ENCODE peak calls at places on chromosomes 1 and 21, in four cellular contexts. One of them, this sample, is unnamed.

GRCh38 chr1:21289700-21290545 is at the start of gene ECE1:
- DNase-seq in K562: peak
- DNase-seq in HepG2: no peak
- DNase-seq in GM12878: no peak
- DNase-seq in this sample: peak

GRCh38 chr1:162028726-162029125 is 5.1 kb upstream of the OLFML2B start:
- DNase-seq in HepG2: no peak
- DNase-seq in GM12878: peak
- DNase-seq in K562: no peak
- DNase-seq in this sample: no peak

GRCh38 chr1:155322571-155322952 is 1.9 kb downstream of the RUSC1 start:
- DNase-seq in GM12878: no peak
- DNase-seq in HepG2: no peak
- DNase-seq in K562: no peak
- DNase-seq in this sample: peak

GRCh38 chr1:87331319-87332269 is 2.9 kb downstream of the LMO4 start:
- DNase-seq in HepG2: peak
- DNase-seq in K562: peak
- DNase-seq in GM12878: no peak
- DNase-seq in this sample: peak

GRCh38 chr1:55043726-55044125 is 4.4 kb downstream of the PCSK9 start:
- DNase-seq in K562: no peak
- DNase-seq in HepG2: no peak
- DNase-seq in GM12878: no peak
- DNase-seq in this sample: no peak

GRCh38 chr1:230067871-230068814 is 1.1 kb downstream of the GALNT2 start:
- DNase-seq in K562: peak
- DNase-seq in GM12878: no peak
- DNase-seq in HepG2: no peak
- DNase-seq in this sample: peak

GRCh38 chr1:239367417-239367816 is 19.0 kb upstream of the CHRM3 start:
- DNase-seq in K562: no peak
- DNase-seq in GM12878: no peak
- DNase-seq in HepG2: no peak
- DNase-seq in this sample: no peak

GRCh38 chr1:24195874-24196273 is 8.8 kb upstream of the IFNLR1 start:
- DNase-seq in HepG2: no peak
- DNase-seq in K562: no peak
- DNase-seq in GM12878: no peak
- DNase-seq in this sample: no peak

GRCh38 chr1:37633950-37634553 is 640 bp downstream of the RSPO1 start:
- DNase-seq in HepG2: no peak
- DNase-seq in GM12878: no peak
- DNase-seq in K562: peak
- DNase-seq in this sample: no peak

GRCh38 chr1:33637846-33638440 is 165.5 kb downstream of the ZSCAN20 start:
- DNase-seq in HepG2: no peak
- DNase-seq in K562: no peak
- DNase-seq in GM12878: no peak
- DNase-seq in this sample: no peak

GRCh38 chr1:24927473-24927872 is 2.6 kb downstream of the RUNX3 start:
- DNase-seq in HepG2: no peak
- DNase-seq in K562: no peak
- DNase-seq in GM12878: no peak
- DNase-seq in this sample: no peak

GRCh38 chr1:243440406-243440805 is 184.6 kb downstream of the SDCCAG8 start:
- DNase-seq in HepG2: no peak
- DNase-seq in GM12878: no peak
- DNase-seq in K562: no peak
- DNase-seq in this sample: no peak

GRCh38 chr1:200962631-200963030 is 60.9 kb downstream of the KIF21B start:
- DNase-seq in GM12878: no peak
- DNase-seq in K562: no peak
- DNase-seq in HepG2: no peak
- DNase-seq in this sample: no peak

GRCh38 chr1:183472488-183473285 is at the start of gene SMG7:
- DNase-seq in HepG2: no peak
- DNase-seq in K562: peak
- DNase-seq in GM12878: no peak
- DNase-seq in this sample: peak

GRCh38 chr21:35204850-35205564 is 155.9 kb upstream of the RUNX1 start:
- DNase-seq in GM12878: no peak
- DNase-seq in HepG2: no peak
- DNase-seq in K562: peak
- DNase-seq in this sample: no peak

GRCh38 chr1:8197493-8198282 is 120.2 kb upstream of the SLC45A1 start:
- DNase-seq in K562: peak
- DNase-seq in HepG2: peak
- DNase-seq in GM12878: no peak
- DNase-seq in this sample: no peak

GRCh38 chr1:161738627-161739287 is 10.8 kb upstream of the DUSP12 start:
- DNase-seq in HepG2: peak
- DNase-seq in GM12878: peak
- DNase-seq in K562: peak
- DNase-seq in this sample: peak

GRCh38 chr1:231601775-231602674 is 24.6 kb upstream of the DISC1 start:
- DNase-seq in GM12878: no peak
- DNase-seq in K562: no peak
- DNase-seq in HepG2: no peak
- DNase-seq in this sample: no peak

GRCh38 chr1:27388337-27389005 is 4.0 kb upstream of the GPR3 start:
- DNase-seq in K562: peak
- DNase-seq in HepG2: peak
- DNase-seq in GM12878: no peak
- DNase-seq in this sample: peak

GRCh38 chr1:53638641-53639035 is 100.3 kb downstream of the GLIS1 start:
- DNase-seq in GM12878: no peak
- DNase-seq in HepG2: no peak
- DNase-seq in K562: no peak
- DNase-seq in this sample: no peak

GRCh38 chr1:86567936-86568335 is 21.1 kb downstream of the CLCA4 start:
- DNase-seq in GM12878: no peak
- DNase-seq in HepG2: no peak
- DNase-seq in K562: no peak
- DNase-seq in this sample: no peak

GRCh38 chr1:80248886-80249285 is 1242.4 kb upstream of the ADGRL4 start:
- DNase-seq in HepG2: no peak
- DNase-seq in K562: no peak
- DNase-seq in GM12878: no peak
- DNase-seq in this sample: no peak

GRCh38 chr1:109832935-109833334 is 69.2 kb upstream of the EPS8L3 start:
- DNase-seq in K562: no peak
- DNase-seq in GM12878: no peak
- DNase-seq in HepG2: no peak
- DNase-seq in this sample: no peak

GRCh38 chr1:15370781-15371467 is 38.8 kb upstream of the EFHD2 start:
- DNase-seq in HepG2: peak
- DNase-seq in GM12878: no peak
- DNase-seq in K562: no peak
- DNase-seq in this sample: no peak

GRCh38 chr1:89952021-89952995 is 42.6 kb upstream of the ZNF326 start:
- DNase-seq in GM12878: no peak
- DNase-seq in K562: no peak
- DNase-seq in HepG2: no peak
- DNase-seq in this sample: no peak

GRCh38 chr1:31786366-31787060 is 22.4 kb upstream of the ADGRB2 start:
- DNase-seq in HepG2: no peak
- DNase-seq in K562: no peak
- DNase-seq in GM12878: no peak
- DNase-seq in this sample: no peak

GRCh38 chr1:33586111-33586510 is 113.7 kb downstream of the ZSCAN20 start:
- DNase-seq in K562: no peak
- DNase-seq in HepG2: peak
- DNase-seq in GM12878: no peak
- DNase-seq in this sample: no peak

GRCh38 chr1:66546045-66546810 is 12.3 kb downstream of the SGIP1 start:
- DNase-seq in K562: no peak
- DNase-seq in HepG2: no peak
- DNase-seq in GM12878: no peak
- DNase-seq in this sample: no peak

GRCh38 chr1:182806015-182806678 is 16.6 kb downstream of the NPL start:
- DNase-seq in GM12878: no peak
- DNase-seq in HepG2: peak
- DNase-seq in K562: peak
- DNase-seq in this sample: peak

GRCh38 chr1:34128186-34128889 is 36.7 kb downstream of the CSMD2 start:
- DNase-seq in K562: no peak
- DNase-seq in HepG2: no peak
- DNase-seq in GM12878: no peak
- DNase-seq in this sample: no peak

GRCh38 chr1:21024918-21025317 is 151.8 kb downstream of the EIF4G3 start:
- DNase-seq in K562: no peak
- DNase-seq in HepG2: no peak
- DNase-seq in GM12878: no peak
- DNase-seq in this sample: no peak

GRCh38 chr1:194537521-194537920 is 1351.1 kb upstream of the B3GALT2 start:
- DNase-seq in GM12878: no peak
- DNase-seq in K562: no peak
- DNase-seq in HepG2: no peak
- DNase-seq in this sample: no peak

GRCh38 chr1:145872421-145872891 is 13.2 kb downstream of the ANKRD35 start:
- DNase-seq in K562: no peak
- DNase-seq in GM12878: no peak
- DNase-seq in HepG2: no peak
- DNase-seq in this sample: no peak

GRCh38 chr1:39452540-39452939 is 38.9 kb upstream of the BMP8A start:
- DNase-seq in GM12878: no peak
- DNase-seq in HepG2: no peak
- DNase-seq in K562: no peak
- DNase-seq in this sample: no peak

GRCh38 chr21:37675202-37675801 is 241.0 kb downstream of the KCNJ6 start:
- DNase-seq in HepG2: no peak
- DNase-seq in GM12878: no peak
- DNase-seq in K562: peak
- DNase-seq in this sample: peak

GRCh38 chr1:12087797-12088314 is 24.8 kb downstream of the TNFRSF8 start:
- DNase-seq in HepG2: no peak
- DNase-seq in GM12878: peak
- DNase-seq in K562: no peak
- DNase-seq in this sample: no peak

GRCh38 chr1:224922404-224923164 is 6.9 kb upstream of the DNAH14 start:
- DNase-seq in HepG2: peak
- DNase-seq in K562: peak
- DNase-seq in GM12878: peak
- DNase-seq in this sample: peak

GRCh38 chr21:45327458-45328197 is 39.9 kb upstream of the POFUT2 start:
- DNase-seq in K562: no peak
- DNase-seq in GM12878: no peak
- DNase-seq in HepG2: no peak
- DNase-seq in this sample: no peak

GRCh38 chr1:221045842-221046831 is 166.9 kb downstream of the HLX start:
- DNase-seq in HepG2: no peak
- DNase-seq in K562: no peak
- DNase-seq in GM12878: peak
- DNase-seq in this sample: no peak
- TF ChIP-seq TARDBP in HepG2: no peak
- TF ChIP-seq TARDBP in K562: no peak
- TF ChIP-seq TARDBP in GM12878: no peak
- TF ChIP-seq TARDBP in this sample: no peak

GRCh38 chr1:6447818-6448748 is 17.9 kb downstream of the TNFRSF25 start:
- DNase-seq in K562: peak
- DNase-seq in HepG2: peak
- DNase-seq in GM12878: no peak
- DNase-seq in this sample: no peak
- TF ChIP-seq TARDBP in K562: no peak
- TF ChIP-seq TARDBP in HepG2: no peak
- TF ChIP-seq TARDBP in GM12878: no peak
- TF ChIP-seq TARDBP in this sample: no peak

GRCh38 chr1:171286032-171286705 is 27.8 kb upstream of the FMO4 start:
- DNase-seq in GM12878: no peak
- DNase-seq in HepG2: no peak
- DNase-seq in K562: no peak
- DNase-seq in this sample: no peak
- TF ChIP-seq TARDBP in GM12878: no peak
- TF ChIP-seq TARDBP in HepG2: no peak
- TF ChIP-seq TARDBP in K562: no peak
- TF ChIP-seq TARDBP in this sample: no peak

GRCh38 chr1:1630965-1631792 is 794 bp upstream of the MMP23B start:
- DNase-seq in K562: no peak
- DNase-seq in GM12878: no peak
- DNase-seq in HepG2: no peak
- DNase-seq in this sample: no peak

GRCh38 chr1:1628656-1629429 is 3.1 kb upstream of the MMP23B start:
- DNase-seq in HepG2: no peak
- DNase-seq in K562: no peak
- DNase-seq in GM12878: no peak
- DNase-seq in this sample: no peak

GRCh38 chr1:1630191-1630964 is 1.6 kb upstream of the MMP23B start:
- DNase-seq in GM12878: peak
- DNase-seq in HepG2: no peak
- DNase-seq in K562: no peak
- DNase-seq in this sample: no peak

GRCh38 chr1:1629430-1630190 is 2.4 kb upstream of the MMP23B start:
- DNase-seq in K562: peak
- DNase-seq in HepG2: no peak
- DNase-seq in GM12878: no peak
- DNase-seq in this sample: no peak

GRCh38 chr1:1631793-1632420 is at the start of gene MMP23B:
- DNase-seq in HepG2: no peak
- DNase-seq in K562: no peak
- DNase-seq in GM12878: no peak
- DNase-seq in this sample: peak
- TF ChIP-seq TARDBP in HepG2: no peak
- TF ChIP-seq TARDBP in K562: no peak
- TF ChIP-seq TARDBP in GM12878: no peak
- TF ChIP-seq TARDBP in this sample: no peak